ENCODE peak calls at places on chromosomes 5 and 9, in six cellular contexts. D is small intestine, R is uterus, G is iris pigment epithelial cell, M is NCI-H774, Z is nucleus accumbens. N is an unnamed sample.

GRCh38 chr5:71620630-71621029 is 33.5 kb downstream of the MCCC2 start:
- DNase-seq in M (no peak), Z (no peak), G (no peak), D (no peak), R (no peak), N (no peak)

GRCh38 chr9:14563902-14564578 is 129.2 kb downstream of the ZDHHC21 start:
- DNase-seq in Z (no peak), R (no peak), M (no peak), D (no peak), G (no peak), N (no peak)

GRCh38 chr5:100803391-100803790 is 99.7 kb downstream of the ST8SIA4 start:
- DNase-seq in Z (peak), R (no peak), M (no peak), G (no peak), D (no peak), N (no peak)

GRCh38 chr5:31993182-31993961 is 180.7 kb downstream of the GOLPH3 start:
- DNase-seq in G (peak), M (no peak), R (no peak), Z (no peak), D (no peak), N (no peak)

GRCh38 chr5:132785355-132785754 is 8.3 kb upstream of the SEPTIN8 start:
- DNase-seq in G (no peak), Z (no peak), M (no peak), D (no peak), R (no peak), N (no peak)

GRCh38 chr9:70962761-70963445 is 158.5 kb downstream of the TRPM3 start:
- DNase-seq in M (no peak), G (peak), Z (no peak), R (no peak), D (no peak), N (no peak)

GRCh38 chr5:31382051-31382878 is 149.6 kb downstream of the DROSHA start:
- DNase-seq in M (no peak), D (no peak), Z (no peak), G (peak), R (no peak), N (no peak)

GRCh38 chr9:80376180-80376579 is 804.4 kb downstream of the TLE4 start:
- DNase-seq in Z (no peak), D (no peak), G (no peak), M (no peak), R (no peak), N (no peak)

GRCh38 chr9:93125331-93125894 is 8.6 kb downstream of the NINJ1 start:
- DNase-seq in Z (no peak), M (no peak), D (no peak), R (no peak), G (no peak), N (peak)

GRCh38 chr5:145347026-145347616 is 488.0 kb downstream of the PRELID2 start:
- DNase-seq in D (peak), M (no peak), R (no peak), Z (no peak), G (peak), N (no peak)

GRCh38 chr5:172729588-172729987 is 41.4 kb downstream of the DUSP1 start:
- DNase-seq in R (no peak), Z (no peak), G (no peak), M (no peak), D (no peak), N (no peak)

GRCh38 chr9:6512085-6512657 is 99.2 kb downstream of the UHRF2 start:
- DNase-seq in Z (no peak), G (peak), R (no peak), D (no peak), M (no peak), N (no peak)

GRCh38 chr5:10063997-10064396 is 185.7 kb downstream of the ATPSCKMT start:
- DNase-seq in G (no peak), R (no peak), Z (no peak), M (no peak), D (no peak), N (no peak)

GRCh38 chr9:78070530-78070929 is 38.9 kb upstream of the GNAQ start:
- DNase-seq in G (no peak), R (no peak), D (no peak), Z (no peak), M (no peak), N (no peak)

GRCh38 chr5:55636177-55636576 is 75.9 kb downstream of the SLC38A9 start:
- DNase-seq in Z (no peak), D (no peak), G (no peak), M (peak), R (no peak), N (no peak)

N was measured in ureter.